ENCODE peak calls at places on chromosomes 7 and 10, in six cellular contexts. G, I, Z, P, K and C are unnamed samples.

GRCh38 chr7:151459726-151460473 is 20.0 kb upstream of the CRYGN start:
- DNase-seq in I (no peak), P (peak), Z (peak), K (peak), G (no peak), C (peak)

GRCh38 chr10:116444527-116445142 is 17.0 kb downstream of the PNLIPRP3 start:
- DNase-seq in K (no peak), I (peak), Z (peak), P (no peak), G (no peak), C (no peak)

GRCh38 chr7:50266893-50267386 is 37.6 kb upstream of the IKZF1 start:
- DNase-seq in P (peak), I (peak), G (peak), K (no peak), Z (peak), C (no peak)

GRCh38 chr10:101489355-101489754 is 98.7 kb downstream of the POLL start:
- DNase-seq in G (no peak), I (no peak), Z (no peak), K (no peak), P (no peak), C (no peak)

GRCh38 chr10:35959103-35959740 is 317.1 kb upstream of the FZD8 start:
- DNase-seq in Z (no peak), K (peak), I (no peak), P (no peak), G (no peak), C (no peak)

GRCh38 chr10:15361131-15361530 is 10.0 kb downstream of the FAM171A1 start:
- DNase-seq in K (no peak), P (no peak), G (no peak), I (no peak), Z (no peak), C (no peak)

GRCh38 chr10:130464426-130464825 is 328.2 kb downstream of the GLRX3 start:
- DNase-seq in I (no peak), P (no peak), Z (no peak), K (no peak), G (no peak), C (no peak)

GRCh38 chr7:151795168-151795754 is 81.7 kb downstream of the PRKAG2 start:
- DNase-seq in Z (no peak), I (no peak), G (peak), K (no peak), P (peak), C (no peak)

GRCh38 chr7:155722936-155723335 is 78.5 kb downstream of the RBM33 start:
- DNase-seq in K (no peak), P (no peak), I (no peak), G (no peak), Z (no peak), C (no peak)